ENCODE peak calls at places on chromosomes 13 and 19, in seven cellular contexts. V is body of pancreas, D is sigmoid colon, K is uterus, U is stomach, I is endothelial cell of umbilical vein, C is heart left ventricle. Q is an unnamed sample.

GRCh38 chr13:109204252-109204651 is 574.8 kb downstream of the MYO16 start:
- DNase-seq in V (no peak), D (no peak), K (no peak), U (no peak), I (peak; percentile 82), C (no peak), Q (no peak)

GRCh38 chr19:8251025-8251472 is 41.9 kb downstream of the CERS4 start:
- DNase-seq in V (peak; percentile 85), D (peak; percentile 95), K (peak; percentile 73), U (peak; percentile 91), I (no peak), C (peak; percentile 86), Q (no peak)

GRCh38 chr13:26498524-26499208 is 58.8 kb upstream of the WASF3 start:
- DNase-seq in V (no peak), D (peak; percentile 47), K (no peak), U (no peak), I (peak; percentile 11), C (no peak), Q (no peak)

GRCh38 chr13:97853550-97853949 is 99.9 kb upstream of the IPO5 start:
- DNase-seq in V (no peak), D (no peak), K (no peak), U (no peak), I (no peak), C (no peak), Q (no peak)

GRCh38 chr19:28065026-28065425 is 1147.9 kb downstream of the UQCRFS1 start:
- DNase-seq in V (no peak), D (no peak), K (no peak), U (no peak), I (no peak), C (no peak), Q (no peak)

GRCh38 chr19:57830071-57830602 is at the start of gene ZNF587B:
- DNase-seq in V (peak; percentile 58), D (peak; percentile 75), K (peak; percentile 63), U (peak; percentile 51), I (peak; percentile 48), C (peak; percentile 75), Q (peak; percentile 84)

GRCh38 chr13:94181461-94182107 is 297.9 kb downstream of the DCT start:
- DNase-seq in V (no peak), D (no peak), K (no peak), U (no peak), I (no peak), C (no peak), Q (no peak)

GRCh38 chr13:96020155-96020575 is 33.0 kb downstream of the UGGT2 start:
- DNase-seq in V (peak; percentile 72), D (no peak), K (no peak), U (peak; percentile 49), I (peak; percentile 77), C (peak; percentile 12), Q (no peak)

GRCh38 chr19:7520131-7521051 is 2.0 kb upstream of the MCOLN1 start:
- DNase-seq in V (no peak), D (no peak), K (no peak), U (no peak), I (no peak), C (no peak), Q (peak; percentile 77)

GRCh38 chr19:15779756-15780476 is 7.5 kb upstream of the OR10H5 start:
- DNase-seq in V (peak; percentile 70), D (peak; percentile 92), K (peak; percentile 83), U (peak; percentile 60), I (no peak), C (peak; percentile 86), Q (no peak)

GRCh38 chr13:94112227-94112626 is 367.3 kb downstream of the DCT start:
- DNase-seq in V (peak; percentile 8), D (no peak), K (no peak), U (no peak), I (no peak), C (no peak), Q (no peak)

GRCh38 chr19:16541526-16542044 is 652 bp downstream of the CHERP start:
- DNase-seq in V (no peak), D (no peak), K (no peak), U (no peak), I (peak; percentile 60), C (no peak), Q (no peak)

GRCh38 chr19:5440299-5440698 is 14.9 kb upstream of the ZNRF4 start:
- DNase-seq in V (no peak), D (no peak), K (no peak), U (no peak), I (no peak), C (no peak), Q (no peak)

GRCh38 chr13:106524108-106524507 is 11.4 kb downstream of the EFNB2 start:
- DNase-seq in V (no peak), D (no peak), K (no peak), U (no peak), I (no peak), C (no peak), Q (no peak)
- H3K4me1 ChIP-seq in V (peaks cover 5% of the 10 kb centered on the region), D (peaks cover 22% of the 10 kb centered on the region), K (no peaks in the 10 kb centered on the region), U (peaks cover 12% of the 10 kb centered on the region), I (peaks cover 19% of the 10 kb centered on the region), C (peaks cover 10% of the 10 kb centered on the region), Q (no peaks in the 10 kb centered on the region)

GRCh38 chr19:45717131-45717982 is 13.3 kb downstream of the FBXO46 start:
- DNase-seq in V (peak; percentile 99), D (peak; percentile 100), K (peak; percentile 99), U (peak; percentile 99), I (peak; percentile 100), C (peak; percentile 99), Q (peak; percentile 99)
- TF ChIP-seq POLR2A in V (peak; percentile 13), D (peak; percentile 37), K (peak; percentile 65), U (peak; percentile 21), I (no peak), C (peak; percentile 43), Q (no peak)

DNA sequence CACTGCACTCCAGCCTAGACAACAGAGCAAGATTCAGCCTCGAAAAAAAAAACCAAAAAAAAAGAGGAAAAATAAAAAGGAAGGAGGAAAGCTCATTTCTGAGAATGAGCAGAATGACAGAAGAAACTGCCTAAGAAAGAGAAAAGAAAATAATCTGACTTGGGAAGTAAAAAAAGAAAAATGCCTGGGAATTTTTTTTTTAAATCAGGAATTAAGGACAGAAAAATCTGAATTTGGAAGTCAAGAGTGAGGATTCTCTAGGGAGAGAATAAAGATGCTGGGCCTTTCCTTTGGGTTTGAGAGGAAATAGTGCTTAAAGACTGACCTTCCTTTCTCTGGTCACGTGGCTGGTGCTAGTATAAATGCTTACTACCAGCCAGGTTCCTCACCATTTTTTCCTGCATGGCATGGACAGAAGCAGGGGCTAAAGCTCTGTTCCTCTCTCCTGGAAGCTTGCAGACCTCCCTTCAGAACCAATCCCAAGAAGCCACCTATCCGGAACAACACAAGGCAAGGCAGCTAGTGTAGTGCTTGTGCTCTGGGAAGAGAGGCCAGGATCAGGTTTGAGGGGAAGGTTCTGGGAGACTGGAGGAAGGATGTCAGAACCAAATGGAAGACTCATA is at the start of gene FFAR2:
- DNase-seq in V (no peak), D (no peak), K (no peak), U (no peak), I (no peak), C (no peak), Q (no peak)
- H3K27me3 ChIP-seq in V (no peaks in the 10 kb centered on the region), D (peaks cover 24% of the 10 kb centered on the region), K (no peaks in the 10 kb centered on the region), U (peaks cover 3% of the 10 kb centered on the region), I (no peaks in the 10 kb centered on the region), C (no peaks in the 10 kb centered on the region), Q (no peaks in the 10 kb centered on the region)

DNA sequence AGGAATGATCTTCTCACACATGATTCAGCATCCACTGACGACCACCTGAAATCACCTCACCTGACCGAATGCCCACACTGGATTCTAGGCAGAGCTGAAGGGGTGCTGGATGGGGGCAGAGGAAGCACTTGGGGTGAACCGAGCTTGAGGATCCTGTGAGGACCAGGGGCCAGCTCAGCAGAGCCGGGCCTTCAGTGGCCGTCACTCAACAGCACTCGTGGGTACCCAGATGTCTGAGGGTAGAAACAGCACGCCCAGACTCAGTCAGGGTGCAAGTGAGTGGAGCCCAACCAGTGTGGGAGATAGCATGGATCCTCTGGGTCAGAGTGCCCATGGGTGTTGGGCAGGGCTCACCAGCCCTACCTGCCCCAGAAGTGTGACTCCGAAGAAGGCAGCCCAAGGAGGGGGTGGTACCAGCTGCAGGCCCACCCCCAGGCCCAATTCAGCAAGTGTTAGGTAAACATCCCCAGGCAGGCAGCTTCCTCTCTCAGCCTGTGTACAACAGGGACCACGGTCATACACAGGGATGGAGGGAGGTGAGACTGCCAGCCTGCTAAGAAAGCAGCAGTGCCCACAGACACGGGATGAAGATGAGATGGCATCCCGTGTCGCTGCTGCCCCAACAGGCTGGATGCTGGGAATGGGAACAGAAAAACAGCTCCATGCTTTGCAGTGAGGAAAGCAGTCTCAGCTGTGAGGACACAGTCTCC is 16.6 kb downstream of the GJA3 start:
- DNase-seq in V (no peak), D (no peak), K (no peak), U (no peak), I (no peak), C (no peak), Q (no peak)
- H3K4me1 ChIP-seq in V (peaks cover 7% of the 10 kb centered on the region), D (peaks cover 6% of the 10 kb centered on the region), K (no peaks in the 10 kb centered on the region), U (peaks cover 9% of the 10 kb centered on the region), I (no peaks in the 10 kb centered on the region), C (peaks cover 17% of the 10 kb centered on the region), Q (peaks cover 8% of the 10 kb centered on the region)